ENCODE peak calls at places on chromosomes 4 and X, in eight cellular contexts. L, Y, F, A, O, V, M and P are unnamed samples.

GRCh38 chr4:121978169-121978516 is 26.3 kb upstream of the TRPC3 start:
- DNase-seq in L (no peak), Y (no peak), F (no peak), A (no peak), O (no peak), V (no peak), M (no peak), P (no peak)

GRCh38 chrX:22969416-22969815 is 30.3 kb upstream of the DDX53 start:
- DNase-seq in L (no peak), Y (no peak), F (no peak), A (no peak), O (no peak), V (no peak), M (no peak), P (no peak)

GRCh38 chr4:176833416-176833815 is 40.7 kb upstream of the VEGFC start:
- DNase-seq in L (no peak), Y (no peak), F (no peak), A (no peak), O (no peak), V (no peak), M (no peak), P (no peak)

GRCh38 chrX:109911046-109911445 is 91.9 kb upstream of the TMEM164 start:
- DNase-seq in L (no peak), Y (no peak), F (no peak), A (no peak), O (no peak), V (no peak), M (no peak), P (no peak)

GRCh38 chr4:158775091-158775651 is 6.3 kb downstream of the FNIP2 start:
- DNase-seq in L (no peak), Y (no peak), F (no peak), A (no peak), O (no peak), V (no peak), M (no peak), P (no peak)

GRCh38 chrX:72122621-72123275 is 9.0 kb downstream of the RTL5 start:
- DNase-seq in L (no peak), Y (no peak), F (no peak), A (no peak), O (no peak), V (no peak), M (no peak), P (peak; percentile 61)

GRCh38 chr4:5133933-5134594 is 82.8 kb downstream of the STK32B start:
- DNase-seq in L (no peak), Y (no peak), F (no peak), A (no peak), O (no peak), V (no peak), M (no peak), P (no peak)

GRCh38 chrX:24339911-24340310 is 20.5 kb upstream of the SUPT20HL1 start:
- DNase-seq in L (no peak), Y (no peak), F (no peak), A (no peak), O (no peak), V (no peak), M (no peak), P (no peak)

GRCh38 chrX:140602140-140602539 is 97.3 kb upstream of the SOX3 start:
- DNase-seq in L (no peak), Y (no peak), F (no peak), A (no peak), O (no peak), V (no peak), M (no peak), P (no peak)

GRCh38 chr4:87856816-87857215 is 24.0 kb downstream of the MEPE start:
- DNase-seq in L (peak; percentile 37), Y (no peak), F (no peak), A (no peak), O (no peak), V (no peak), M (no peak), P (no peak)

GRCh38 chr4:112276113-112276512 is 9.6 kb downstream of the TIFA start:
- DNase-seq in L (no peak), Y (no peak), F (no peak), A (no peak), O (no peak), V (no peak), M (no peak), P (no peak)
- H3K36me3 ChIP-seq in L (peaks cover 3% of the 10 kb centered on the region), Y (peaks cover 11% of the 10 kb centered on the region), F (no peaks in the 10 kb centered on the region), A (no peaks in the 10 kb centered on the region), O (no peaks in the 10 kb centered on the region), V (no peaks in the 10 kb centered on the region), M (no peaks in the 10 kb centered on the region), P (peaks cover 6% of the 10 kb centered on the region)

GRCh38 chr4:143386812-143387211 is 50.1 kb downstream of the GAB1 start:
- DNase-seq in L (peak; percentile 40), Y (no peak), F (no peak), A (no peak), O (no peak), V (no peak), M (no peak), P (no peak)

GRCh38 chr4:143382539-143382938 is 45.9 kb downstream of the GAB1 start:
- DNase-seq in L (no peak), Y (no peak), F (no peak), A (no peak), O (no peak), V (no peak), M (no peak), P (no peak)

GRCh38 chr4:143380651-143381050 is 44.0 kb downstream of the GAB1 start:
- DNase-seq in L (peak; percentile 16), Y (no peak), F (no peak), A (no peak), O (no peak), V (no peak), M (no peak), P (no peak)

GRCh38 chr4:143381171-143382118 is 44.8 kb downstream of the GAB1 start:
- DNase-seq in L (no peak), Y (peak; percentile 23), F (peak; percentile 85), A (no peak), O (no peak), V (no peak), M (peak; percentile 76), P (peak; percentile 96)

DNA sequence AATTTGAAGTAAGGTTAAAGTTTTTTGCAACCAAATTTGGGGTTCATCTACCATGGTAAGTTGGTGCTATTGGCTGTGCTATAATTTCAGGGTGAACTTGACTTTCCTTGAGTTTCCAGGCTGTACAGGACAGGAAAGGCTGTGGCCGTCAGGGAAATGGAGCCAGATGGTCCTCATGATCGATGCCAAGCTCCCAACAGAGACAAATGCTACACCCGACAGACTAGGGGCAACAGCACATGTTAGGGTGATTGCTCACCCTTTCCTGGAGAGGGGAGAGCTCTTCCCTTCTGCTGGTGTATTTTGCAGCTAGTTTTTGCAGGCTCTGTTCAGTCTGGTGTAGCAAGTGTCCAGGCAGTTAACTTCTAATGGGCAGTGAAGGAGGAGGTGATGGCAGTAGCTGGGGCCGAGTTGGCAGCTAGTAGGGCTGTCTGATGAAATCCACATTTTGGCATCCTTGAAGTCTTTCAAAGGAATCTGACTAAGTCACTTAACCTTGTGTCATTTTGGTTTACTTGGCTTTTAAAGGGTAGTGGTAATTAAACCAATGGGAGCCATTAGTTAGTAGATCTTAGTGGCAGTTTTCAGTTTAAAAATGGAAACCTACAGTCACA is 47.8 kb downstream of the GAB1 start:
- DNase-seq in L (no peak), Y (no peak), F (no peak), A (no peak), O (no peak), V (no peak), M (no peak), P (no peak)
- TF ChIP-seq EP300 in L (no peak), Y (no peak), F (no peak), A (no peak), O (no peak), V (no peak), M (no peak), P (no peak)

GRCh38 chrX:106901781-106902219 is 1.3 kb downstream of the RIPPLY1 start:
- DNase-seq in L (peak; percentile 18), Y (no peak), F (no peak), A (no peak), O (no peak), V (no peak), M (no peak), P (no peak)

GRCh38 chrX:106903856-106904528 is 851 bp upstream of the RIPPLY1 start:
- DNase-seq in L (no peak), Y (no peak), F (no peak), A (no peak), O (no peak), V (no peak), M (no peak), P (no peak)

GRCh38 chrX:106905064-106905708 is 2.0 kb upstream of the RIPPLY1 start:
- DNase-seq in L (no peak), Y (no peak), F (no peak), A (no peak), O (no peak), V (no peak), M (no peak), P (no peak)

GRCh38 chrX:106902684-106903083 is 457 bp downstream of the RIPPLY1 start:
- DNase-seq in L (peak; percentile 73), Y (no peak), F (no peak), A (no peak), O (no peak), V (no peak), M (no peak), P (no peak)

DNA sequence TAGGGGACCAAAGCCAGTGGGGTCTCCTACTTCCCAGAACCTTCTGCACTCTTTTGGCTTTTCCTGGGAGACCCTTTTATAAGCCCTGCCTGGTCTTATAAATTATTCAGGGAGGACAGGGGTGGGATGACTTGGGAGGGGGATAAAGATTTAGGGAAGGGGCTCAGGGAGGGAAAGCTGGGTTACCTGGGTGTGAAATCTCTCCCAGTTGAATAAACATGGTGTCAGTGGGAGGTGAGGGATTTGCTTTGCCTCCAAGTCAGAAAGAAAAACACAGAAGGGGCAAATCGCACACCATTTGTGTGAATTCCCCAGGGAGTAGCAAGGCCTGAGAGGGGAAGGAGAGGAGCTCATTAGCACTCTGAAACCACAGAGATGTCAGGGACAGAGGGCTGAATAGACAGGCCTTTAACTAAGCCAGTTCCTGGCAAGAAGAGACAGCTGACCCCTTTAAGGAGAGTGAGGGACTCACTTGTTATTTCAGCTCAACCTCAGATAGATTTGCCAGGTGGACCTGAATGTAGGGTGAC is at the start of gene RIPPLY1:
- DNase-seq in L (no peak), Y (no peak), F (no peak), A (no peak), O (no peak), V (no peak), M (no peak), P (no peak)
- H3K27ac ChIP-seq in L (peak within 1 kb of the TSS; percentile 87), Y (no peak within 1 kb of the TSS), F (no peak within 1 kb of the TSS), A (no peak within 1 kb of the TSS), O (no peak within 1 kb of the TSS), V (no peak within 1 kb of the TSS), M (no peak within 1 kb of the TSS), P (no peak within 1 kb of the TSS)

DNA sequence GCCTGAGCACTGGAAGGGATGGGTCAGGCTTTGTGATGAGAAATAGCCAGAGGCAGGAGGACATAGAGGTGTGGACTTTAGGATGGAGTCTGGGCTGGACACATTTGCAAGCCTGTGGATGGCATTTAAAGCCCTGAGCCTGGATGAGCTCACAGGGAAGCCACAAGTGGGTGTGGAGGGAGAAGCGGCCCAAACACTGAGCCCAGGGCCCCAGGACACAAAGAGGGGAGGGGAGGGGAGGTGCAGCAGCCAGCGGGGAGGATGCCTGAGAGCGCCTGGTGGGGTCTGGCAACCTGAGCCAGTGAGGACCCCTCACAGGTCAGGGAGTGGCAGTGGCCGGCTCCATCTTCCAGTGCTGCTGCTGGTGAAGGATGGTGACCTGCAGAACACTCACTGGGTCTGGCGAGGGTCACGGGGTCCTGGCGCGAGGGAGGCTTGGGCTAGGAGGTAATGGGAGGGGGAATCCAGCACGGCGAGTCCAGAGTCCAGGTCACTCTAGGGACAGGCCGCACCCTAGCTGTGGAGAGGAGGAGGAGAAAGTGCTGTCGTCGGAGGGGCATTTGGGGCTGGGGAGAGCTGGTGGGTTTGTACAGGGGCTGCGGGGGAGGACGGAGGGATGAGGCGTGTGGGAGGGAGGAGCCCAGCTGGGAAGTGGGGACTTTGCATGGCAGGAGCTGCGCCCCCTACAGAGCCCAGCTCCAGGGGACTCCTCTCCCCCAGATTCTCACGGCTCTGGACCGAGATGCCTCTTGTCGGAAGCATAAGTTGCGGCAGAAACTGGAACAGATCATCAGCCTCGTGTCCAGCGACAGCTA is 7.0 kb downstream of the LAGE3 start:
- DNase-seq in L (no peak), Y (no peak), F (no peak), A (no peak), O (no peak), V (no peak), M (no peak), P (no peak)
- H3K36me3 ChIP-seq in L (peaks cover 2% of the 10 kb centered on the region), Y (peaks cover 51% of the 10 kb centered on the region), F (peaks cover 3% of the 10 kb centered on the region), A (no peaks in the 10 kb centered on the region), O (peaks cover 48% of the 10 kb centered on the region), V (peaks cover 8% of the 10 kb centered on the region), M (no peaks in the 10 kb centered on the region), P (no peaks in the 10 kb centered on the region)